ENCODE peak calls at places on chromosomes 4 and X, in nine cellular contexts. One of them, this sample, is unnamed.

GRCh38 chr4:24770111-24770584 is 25.2 kb upstream of the SOD3 start:
- DNase-seq in naive thymus-derived CD8-positive, alpha-beta T cell: no peak
- DNase-seq in left lung: no peak
- DNase-seq in hippocampal formation: no peak
- DNase-seq in stimulated activated CD4-positive, alpha-beta T cell treated with anti-CD3 and anti-CD28 coated beads, TNF-alpha, amount 100 ng/mL, for 48 hours: no peak
- DNase-seq in AG09319: no peak
- DNase-seq in choroid plexus epithelial cell: peak; percentile 97
- DNase-seq in M059J: peak; percentile 96
- DNase-seq in tibial nerve: no peak
- DNase-seq in this sample: no peak

GRCh38 chr4:159292137-159292896 is 189.4 kb downstream of the RAPGEF2 start:
- DNase-seq in naive thymus-derived CD8-positive, alpha-beta T cell: no peak
- DNase-seq in left lung: no peak
- DNase-seq in hippocampal formation: no peak
- DNase-seq in stimulated activated CD4-positive, alpha-beta T cell treated with anti-CD3 and anti-CD28 coated beads, TNF-alpha, amount 100 ng/mL, for 48 hours: no peak
- DNase-seq in AG09319: no peak
- DNase-seq in choroid plexus epithelial cell: peak; percentile 40
- DNase-seq in M059J: no peak
- DNase-seq in tibial nerve: no peak
- DNase-seq in this sample: no peak

GRCh38 chr4:2545321-2546013 is 9.0 kb downstream of the FAM193A start:
- DNase-seq in naive thymus-derived CD8-positive, alpha-beta T cell: no peak
- DNase-seq in left lung: no peak
- DNase-seq in hippocampal formation: no peak
- DNase-seq in stimulated activated CD4-positive, alpha-beta T cell treated with anti-CD3 and anti-CD28 coated beads, TNF-alpha, amount 100 ng/mL, for 48 hours: no peak
- DNase-seq in AG09319: no peak
- DNase-seq in choroid plexus epithelial cell: no peak
- DNase-seq in M059J: no peak
- DNase-seq in tibial nerve: no peak
- DNase-seq in this sample: peak; percentile 22

GRCh38 chr4:52548818-52549570 is 110.1 kb downstream of the USP46 start:
- DNase-seq in naive thymus-derived CD8-positive, alpha-beta T cell: no peak
- DNase-seq in left lung: no peak
- DNase-seq in hippocampal formation: no peak
- DNase-seq in stimulated activated CD4-positive, alpha-beta T cell treated with anti-CD3 and anti-CD28 coated beads, TNF-alpha, amount 100 ng/mL, for 48 hours: no peak
- DNase-seq in AG09319: no peak
- DNase-seq in choroid plexus epithelial cell: no peak
- DNase-seq in M059J: no peak
- DNase-seq in tibial nerve: no peak
- DNase-seq in this sample: no peak

GRCh38 chrX:16433021-16433420 is 216.9 kb upstream of the S100G start:
- DNase-seq in naive thymus-derived CD8-positive, alpha-beta T cell: no peak
- DNase-seq in left lung: no peak
- DNase-seq in hippocampal formation: no peak
- DNase-seq in stimulated activated CD4-positive, alpha-beta T cell treated with anti-CD3 and anti-CD28 coated beads, TNF-alpha, amount 100 ng/mL, for 48 hours: no peak
- DNase-seq in AG09319: no peak
- DNase-seq in choroid plexus epithelial cell: no peak
- DNase-seq in M059J: no peak
- DNase-seq in tibial nerve: no peak
- DNase-seq in this sample: no peak

GRCh38 chr4:6372649-6373525 is 99.5 kb downstream of the PPP2R2C start:
- DNase-seq in naive thymus-derived CD8-positive, alpha-beta T cell: no peak
- DNase-seq in left lung: peak; percentile 41
- DNase-seq in hippocampal formation: no peak
- DNase-seq in stimulated activated CD4-positive, alpha-beta T cell treated with anti-CD3 and anti-CD28 coated beads, TNF-alpha, amount 100 ng/mL, for 48 hours: peak; percentile 24
- DNase-seq in AG09319: no peak
- DNase-seq in choroid plexus epithelial cell: peak; percentile 60
- DNase-seq in M059J: peak; percentile 40
- DNase-seq in tibial nerve: no peak
- DNase-seq in this sample: peak; percentile 60

GRCh38 chr4:141713771-141714445 is 77.5 kb downstream of the IL15 start:
- DNase-seq in naive thymus-derived CD8-positive, alpha-beta T cell: no peak
- DNase-seq in left lung: no peak
- DNase-seq in hippocampal formation: no peak
- DNase-seq in stimulated activated CD4-positive, alpha-beta T cell treated with anti-CD3 and anti-CD28 coated beads, TNF-alpha, amount 100 ng/mL, for 48 hours: no peak
- DNase-seq in AG09319: no peak
- DNase-seq in choroid plexus epithelial cell: peak; percentile 67
- DNase-seq in M059J: peak; percentile 76
- DNase-seq in tibial nerve: no peak
- DNase-seq in this sample: no peak

GRCh38 chrX:19883878-19884277 is 3.5 kb downstream of the SH3KBP1 start:
- DNase-seq in naive thymus-derived CD8-positive, alpha-beta T cell: no peak
- DNase-seq in left lung: no peak
- DNase-seq in hippocampal formation: no peak
- DNase-seq in stimulated activated CD4-positive, alpha-beta T cell treated with anti-CD3 and anti-CD28 coated beads, TNF-alpha, amount 100 ng/mL, for 48 hours: no peak
- DNase-seq in AG09319: no peak
- DNase-seq in choroid plexus epithelial cell: no peak
- DNase-seq in M059J: peak; percentile 60
- DNase-seq in tibial nerve: no peak
- DNase-seq in this sample: no peak

GRCh38 chr4:115562506-115562905 is 449.1 kb upstream of the NDST4 start:
- DNase-seq in naive thymus-derived CD8-positive, alpha-beta T cell: no peak
- DNase-seq in left lung: no peak
- DNase-seq in hippocampal formation: no peak
- DNase-seq in stimulated activated CD4-positive, alpha-beta T cell treated with anti-CD3 and anti-CD28 coated beads, TNF-alpha, amount 100 ng/mL, for 48 hours: no peak
- DNase-seq in AG09319: no peak
- DNase-seq in choroid plexus epithelial cell: no peak
- DNase-seq in M059J: no peak
- DNase-seq in tibial nerve: no peak
- DNase-seq in this sample: no peak

GRCh38 chr4:133130171-133130570 is 18.9 kb upstream of the PCDH10 start:
- DNase-seq in naive thymus-derived CD8-positive, alpha-beta T cell: no peak
- DNase-seq in left lung: no peak
- DNase-seq in hippocampal formation: no peak
- DNase-seq in stimulated activated CD4-positive, alpha-beta T cell treated with anti-CD3 and anti-CD28 coated beads, TNF-alpha, amount 100 ng/mL, for 48 hours: no peak
- DNase-seq in AG09319: no peak
- DNase-seq in choroid plexus epithelial cell: peak; percentile 68
- DNase-seq in M059J: peak; percentile 24
- DNase-seq in tibial nerve: no peak
- DNase-seq in this sample: no peak

GRCh38 chr4:96786306-96786705 is 946.4 kb downstream of the PDHA2 start:
- DNase-seq in naive thymus-derived CD8-positive, alpha-beta T cell: no peak
- DNase-seq in left lung: no peak
- DNase-seq in hippocampal formation: no peak
- DNase-seq in stimulated activated CD4-positive, alpha-beta T cell treated with anti-CD3 and anti-CD28 coated beads, TNF-alpha, amount 100 ng/mL, for 48 hours: no peak
- DNase-seq in AG09319: no peak
- DNase-seq in choroid plexus epithelial cell: no peak
- DNase-seq in M059J: no peak
- DNase-seq in tibial nerve: no peak
- DNase-seq in this sample: no peak

GRCh38 chrX:138847930-138848329 is 136.4 kb upstream of the FGF13 start:
- DNase-seq in naive thymus-derived CD8-positive, alpha-beta T cell: no peak
- DNase-seq in left lung: no peak
- DNase-seq in hippocampal formation: no peak
- DNase-seq in stimulated activated CD4-positive, alpha-beta T cell treated with anti-CD3 and anti-CD28 coated beads, TNF-alpha, amount 100 ng/mL, for 48 hours: no peak
- DNase-seq in AG09319: no peak
- DNase-seq in choroid plexus epithelial cell: peak; percentile 2
- DNase-seq in M059J: peak; percentile 43
- DNase-seq in tibial nerve: no peak
- DNase-seq in this sample: no peak

GRCh38 chrX:128106630-128107029 is 54.4 kb upstream of the ACTRT1 start:
- DNase-seq in naive thymus-derived CD8-positive, alpha-beta T cell: no peak
- DNase-seq in left lung: no peak
- DNase-seq in hippocampal formation: no peak
- DNase-seq in stimulated activated CD4-positive, alpha-beta T cell treated with anti-CD3 and anti-CD28 coated beads, TNF-alpha, amount 100 ng/mL, for 48 hours: no peak
- DNase-seq in AG09319: no peak
- DNase-seq in choroid plexus epithelial cell: peak; percentile 1
- DNase-seq in M059J: no peak
- DNase-seq in tibial nerve: no peak
- DNase-seq in this sample: no peak

GRCh38 chr4:4614925-4615678 is 73.3 kb upstream of the STX18 start:
- DNase-seq in naive thymus-derived CD8-positive, alpha-beta T cell: no peak
- DNase-seq in left lung: no peak
- DNase-seq in hippocampal formation: no peak
- DNase-seq in stimulated activated CD4-positive, alpha-beta T cell treated with anti-CD3 and anti-CD28 coated beads, TNF-alpha, amount 100 ng/mL, for 48 hours: no peak
- DNase-seq in AG09319: peak; percentile 69
- DNase-seq in choroid plexus epithelial cell: peak; percentile 67
- DNase-seq in M059J: no peak
- DNase-seq in tibial nerve: no peak
- DNase-seq in this sample: no peak

GRCh38 chr4:94545296-94545695 is 93.6 kb downstream of the PDLIM5 start:
- DNase-seq in naive thymus-derived CD8-positive, alpha-beta T cell: no peak
- DNase-seq in left lung: no peak
- DNase-seq in hippocampal formation: no peak
- DNase-seq in stimulated activated CD4-positive, alpha-beta T cell treated with anti-CD3 and anti-CD28 coated beads, TNF-alpha, amount 100 ng/mL, for 48 hours: no peak
- DNase-seq in AG09319: no peak
- DNase-seq in choroid plexus epithelial cell: peak; percentile 81
- DNase-seq in M059J: peak; percentile 74
- DNase-seq in tibial nerve: no peak
- DNase-seq in this sample: no peak

GRCh38 chr4:2588259-2588658 is 51.8 kb downstream of the FAM193A start:
- DNase-seq in naive thymus-derived CD8-positive, alpha-beta T cell: no peak
- DNase-seq in left lung: no peak
- DNase-seq in hippocampal formation: no peak
- DNase-seq in stimulated activated CD4-positive, alpha-beta T cell treated with anti-CD3 and anti-CD28 coated beads, TNF-alpha, amount 100 ng/mL, for 48 hours: no peak
- DNase-seq in AG09319: no peak
- DNase-seq in choroid plexus epithelial cell: no peak
- DNase-seq in M059J: no peak
- DNase-seq in tibial nerve: no peak
- DNase-seq in this sample: no peak

GRCh38 chr4:84456157-84456556 is 42.9 kb downstream of the NKX6-1 start:
- DNase-seq in naive thymus-derived CD8-positive, alpha-beta T cell: no peak
- DNase-seq in left lung: no peak
- DNase-seq in hippocampal formation: no peak
- DNase-seq in stimulated activated CD4-positive, alpha-beta T cell treated with anti-CD3 and anti-CD28 coated beads, TNF-alpha, amount 100 ng/mL, for 48 hours: no peak
- DNase-seq in AG09319: no peak
- DNase-seq in choroid plexus epithelial cell: no peak
- DNase-seq in M059J: no peak
- DNase-seq in tibial nerve: no peak
- DNase-seq in this sample: no peak

GRCh38 chr4:86451560-86452322 is 91.9 kb upstream of the MAPK10 start:
- DNase-seq in naive thymus-derived CD8-positive, alpha-beta T cell: no peak
- DNase-seq in left lung: no peak
- DNase-seq in hippocampal formation: no peak
- DNase-seq in stimulated activated CD4-positive, alpha-beta T cell treated with anti-CD3 and anti-CD28 coated beads, TNF-alpha, amount 100 ng/mL, for 48 hours: no peak
- DNase-seq in AG09319: no peak
- DNase-seq in choroid plexus epithelial cell: peak; percentile 15
- DNase-seq in M059J: peak; percentile 62
- DNase-seq in tibial nerve: no peak
- DNase-seq in this sample: no peak

GRCh38 chr4:153705743-153706468 is 21.8 kb downstream of the TLR2 start:
- DNase-seq in naive thymus-derived CD8-positive, alpha-beta T cell: no peak
- DNase-seq in left lung: no peak
- DNase-seq in hippocampal formation: no peak
- DNase-seq in stimulated activated CD4-positive, alpha-beta T cell treated with anti-CD3 and anti-CD28 coated beads, TNF-alpha, amount 100 ng/mL, for 48 hours: no peak
- DNase-seq in AG09319: no peak
- DNase-seq in choroid plexus epithelial cell: no peak
- DNase-seq in M059J: no peak
- DNase-seq in tibial nerve: no peak
- DNase-seq in this sample: no peak

GRCh38 chr4:105246712-105247111 is 100.0 kb downstream of the TET2 start:
- DNase-seq in naive thymus-derived CD8-positive, alpha-beta T cell: no peak
- DNase-seq in left lung: no peak
- DNase-seq in hippocampal formation: no peak
- DNase-seq in stimulated activated CD4-positive, alpha-beta T cell treated with anti-CD3 and anti-CD28 coated beads, TNF-alpha, amount 100 ng/mL, for 48 hours: no peak
- DNase-seq in AG09319: peak; percentile 37
- DNase-seq in choroid plexus epithelial cell: peak; percentile 82
- DNase-seq in M059J: peak; percentile 19
- DNase-seq in tibial nerve: no peak
- DNase-seq in this sample: no peak

GRCh38 chr4:152707632-152708031 is 27.8 kb upstream of the TMEM154 start:
- DNase-seq in naive thymus-derived CD8-positive, alpha-beta T cell: no peak
- DNase-seq in left lung: no peak
- DNase-seq in hippocampal formation: no peak
- DNase-seq in stimulated activated CD4-positive, alpha-beta T cell treated with anti-CD3 and anti-CD28 coated beads, TNF-alpha, amount 100 ng/mL, for 48 hours: no peak
- DNase-seq in AG09319: no peak
- DNase-seq in choroid plexus epithelial cell: no peak
- DNase-seq in M059J: no peak
- DNase-seq in tibial nerve: no peak
- DNase-seq in this sample: no peak

GRCh38 chrX:34810364-34810763 is 132.2 kb upstream of the FAM47B start:
- DNase-seq in naive thymus-derived CD8-positive, alpha-beta T cell: no peak
- DNase-seq in left lung: no peak
- DNase-seq in hippocampal formation: no peak
- DNase-seq in stimulated activated CD4-positive, alpha-beta T cell treated with anti-CD3 and anti-CD28 coated beads, TNF-alpha, amount 100 ng/mL, for 48 hours: no peak
- DNase-seq in AG09319: no peak
- DNase-seq in choroid plexus epithelial cell: peak; percentile 45
- DNase-seq in M059J: peak; percentile 75
- DNase-seq in tibial nerve: no peak
- DNase-seq in this sample: no peak

GRCh38 chr4:176791591-176792347 is 953 bp downstream of the VEGFC start:
- DNase-seq in naive thymus-derived CD8-positive, alpha-beta T cell: no peak
- DNase-seq in left lung: peak; percentile 84
- DNase-seq in hippocampal formation: no peak
- DNase-seq in stimulated activated CD4-positive, alpha-beta T cell treated with anti-CD3 and anti-CD28 coated beads, TNF-alpha, amount 100 ng/mL, for 48 hours: no peak
- DNase-seq in AG09319: no peak
- DNase-seq in choroid plexus epithelial cell: peak; percentile 61
- DNase-seq in M059J: peak; percentile 65
- DNase-seq in tibial nerve: no peak
- DNase-seq in this sample: peak; percentile 79

GRCh38 chrX:1767026-1767425 is 152.2 kb downstream of the ASMT start:
- DNase-seq in naive thymus-derived CD8-positive, alpha-beta T cell: no peak
- DNase-seq in left lung: no peak
- DNase-seq in hippocampal formation: no peak
- DNase-seq in stimulated activated CD4-positive, alpha-beta T cell treated with anti-CD3 and anti-CD28 coated beads, TNF-alpha, amount 100 ng/mL, for 48 hours: no peak
- DNase-seq in AG09319: no peak
- DNase-seq in choroid plexus epithelial cell: no peak
- DNase-seq in M059J: no peak
- DNase-seq in tibial nerve: no peak
- DNase-seq in this sample: no peak

GRCh38 chr4:39259571-39260330 is 77.4 kb downstream of the WDR19 start:
- DNase-seq in naive thymus-derived CD8-positive, alpha-beta T cell: no peak
- DNase-seq in left lung: no peak
- DNase-seq in hippocampal formation: no peak
- DNase-seq in stimulated activated CD4-positive, alpha-beta T cell treated with anti-CD3 and anti-CD28 coated beads, TNF-alpha, amount 100 ng/mL, for 48 hours: no peak
- DNase-seq in AG09319: peak; percentile 14
- DNase-seq in choroid plexus epithelial cell: peak; percentile 81
- DNase-seq in M059J: peak; percentile 17
- DNase-seq in tibial nerve: no peak
- DNase-seq in this sample: no peak

This sample was measured in posterior vena cava.